ENCODE peak calls at places on chromosomes 16 and 17, in four cellular contexts. One of them, this sample, is unnamed.

GRCh38 chr16:74480150-74481029 is 59.1 kb upstream of the CLEC18B start:
- DNase-seq in HL-60: no peak
- DNase-seq in body of pancreas: peak; percentile 23
- DNase-seq in thyroid gland: peak; percentile 76
- DNase-seq in this sample: peak; percentile 56

GRCh38 chr17:3843935-3844516 is 2.0 kb downstream of the NCBP3 start:
- DNase-seq in thyroid gland: no peak
- DNase-seq in HL-60: no peak
- DNase-seq in body of pancreas: peak; percentile 58
- DNase-seq in this sample: no peak

GRCh38 chr16:71852146-71852545 is 6.4 kb downstream of the ATXN1L start:
- DNase-seq in thyroid gland: no peak
- DNase-seq in body of pancreas: no peak
- DNase-seq in HL-60: no peak
- DNase-seq in this sample: no peak

GRCh38 chr17:74981979-74982662 is 5.3 kb upstream of the CDR2L start:
- DNase-seq in thyroid gland: peak; percentile 83
- DNase-seq in body of pancreas: peak; percentile 83
- DNase-seq in HL-60: no peak
- DNase-seq in this sample: peak; percentile 81

GRCh38 chr17:70767102-70767701 is 597.9 kb downstream of the KCNJ2 start:
- DNase-seq in body of pancreas: no peak
- DNase-seq in HL-60: no peak
- DNase-seq in thyroid gland: no peak
- DNase-seq in this sample: no peak

GRCh38 chr17:79778504-79779087 is 648 bp downstream of the CBX2 start:
- DNase-seq in body of pancreas: no peak
- DNase-seq in thyroid gland: peak; percentile 34
- DNase-seq in HL-60: no peak
- DNase-seq in this sample: no peak

GRCh38 chr16:73020409-73020884 is 27.5 kb downstream of the ZFHX3 start:
- DNase-seq in thyroid gland: peak; percentile 93
- DNase-seq in body of pancreas: peak; percentile 97
- DNase-seq in HL-60: no peak
- DNase-seq in this sample: no peak

GRCh38 chr16:57042157-57043111 is 49.9 kb upstream of the CPNE2 start:
- DNase-seq in body of pancreas: no peak
- DNase-seq in HL-60: peak; percentile 88
- DNase-seq in thyroid gland: no peak
- DNase-seq in this sample: no peak

GRCh38 chr16:3007957-3008748 is 4.6 kb upstream of the CLDN9 start:
- DNase-seq in HL-60: peak; percentile 90
- DNase-seq in body of pancreas: peak; percentile 40
- DNase-seq in thyroid gland: no peak
- DNase-seq in this sample: no peak

GRCh38 chr17:30831663-30832437 is at the start of gene ATAD5:
- DNase-seq in thyroid gland: peak; percentile 93
- DNase-seq in HL-60: peak; percentile 79
- DNase-seq in body of pancreas: peak; percentile 89
- DNase-seq in this sample: peak; percentile 95

GRCh38 chr16:88561485-88562369 is 8.5 kb upstream of the ZC3H18 start:
- DNase-seq in thyroid gland: peak; percentile 42
- DNase-seq in HL-60: no peak
- DNase-seq in body of pancreas: peak; percentile 54
- DNase-seq in this sample: peak; percentile 57

GRCh38 chr16:2022723-2023097 is 3.1 kb downstream of the NPW start:
- DNase-seq in thyroid gland: peak; percentile 28
- DNase-seq in body of pancreas: peak; percentile 59
- DNase-seq in HL-60: no peak
- DNase-seq in this sample: peak; percentile 61

GRCh38 chr17:79974786-79975497 is 60.7 kb downstream of the TBC1D16 start:
- DNase-seq in body of pancreas: peak; percentile 65
- DNase-seq in thyroid gland: no peak
- DNase-seq in HL-60: no peak
- DNase-seq in this sample: no peak

GRCh38 chr17:2705263-2705662 is 6.3 kb downstream of the CLUH start:
- DNase-seq in body of pancreas: peak; percentile 20
- DNase-seq in thyroid gland: no peak
- DNase-seq in HL-60: no peak
- DNase-seq in this sample: no peak

GRCh38 chr16:73000020-73000906 is 47.7 kb downstream of the ZFHX3 start:
- DNase-seq in body of pancreas: peak; percentile 41
- DNase-seq in thyroid gland: peak; percentile 44
- DNase-seq in HL-60: no peak
- DNase-seq in this sample: peak; percentile 66

GRCh38 chr17:17079336-17079735 is 37.1 kb downstream of the MPRIP start:
- DNase-seq in thyroid gland: no peak
- DNase-seq in body of pancreas: no peak
- DNase-seq in HL-60: no peak
- DNase-seq in this sample: no peak
- H3K27ac ChIP-seq in thyroid gland: peak overlapping the region; percentile 57
- H3K27ac ChIP-seq in body of pancreas: peak overlapping the region; percentile 60
- H3K27ac ChIP-seq in HL-60: no peak overlapping the region
- H3K27ac ChIP-seq in this sample: peak overlapping the region; percentile 19

DNA sequence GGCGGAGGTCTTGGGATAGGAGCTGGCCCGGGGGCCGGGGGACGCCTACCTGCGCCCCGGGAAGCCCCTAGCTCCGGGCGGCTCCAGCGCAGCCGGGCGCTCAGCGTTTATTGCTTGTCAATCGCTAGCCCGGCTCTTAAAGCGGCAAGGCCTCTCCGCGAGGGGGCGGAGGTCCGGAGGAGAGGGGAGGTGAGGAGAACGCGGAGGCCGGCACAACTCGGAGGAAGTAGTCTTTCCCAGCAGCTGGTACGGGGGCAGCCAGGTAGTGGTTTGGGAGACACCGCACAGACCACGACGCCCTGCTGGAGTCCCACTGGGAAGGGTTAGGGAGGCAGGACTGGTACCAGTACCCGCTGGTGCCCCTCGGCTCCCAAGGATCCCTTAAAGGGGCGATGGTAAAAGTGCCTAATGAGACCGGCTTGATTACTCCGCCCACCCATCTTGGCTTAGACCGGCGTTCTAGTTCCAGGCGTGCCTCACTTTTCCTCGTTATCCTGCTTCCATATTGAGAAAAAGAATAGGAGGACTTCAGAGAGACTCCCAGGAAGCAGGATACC is at the start of gene MPP2:
- DNase-seq in HL-60: peak; percentile 24
- DNase-seq in thyroid gland: peak; percentile 75
- DNase-seq in body of pancreas: peak; percentile 69
- DNase-seq in this sample: peak; percentile 92
- TF ChIP-seq CTCF in HL-60: no peak
- TF ChIP-seq CTCF in thyroid gland: peak; percentile 21
- TF ChIP-seq CTCF in body of pancreas: peak; percentile 44
- TF ChIP-seq CTCF in this sample: no peak

DNA sequence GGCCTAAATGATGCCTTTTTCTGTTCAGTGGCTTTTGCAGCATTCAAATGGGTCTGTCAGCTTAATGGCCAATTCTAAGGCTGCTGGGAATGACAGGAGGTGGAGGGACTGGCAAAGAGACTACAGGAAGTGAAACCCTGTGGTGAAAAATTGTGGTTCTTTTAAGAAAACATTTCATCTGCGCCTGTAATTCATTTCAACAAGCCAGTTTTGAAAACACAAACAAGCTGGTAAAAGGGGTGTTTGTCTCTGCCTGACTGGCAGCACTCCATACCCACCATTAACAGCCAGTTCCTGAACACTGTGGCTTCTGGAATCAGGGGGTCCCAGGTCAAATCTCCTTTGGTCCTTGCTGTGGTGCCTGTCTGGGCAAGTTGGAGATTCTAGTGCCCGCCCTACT is 3.6 kb upstream of the KDM8 start:
- DNase-seq in body of pancreas: no peak
- DNase-seq in HL-60: peak; percentile 52
- DNase-seq in thyroid gland: no peak
- DNase-seq in this sample: no peak
- H3K27ac ChIP-seq in body of pancreas: no peak overlapping the region
- H3K27ac ChIP-seq in HL-60: peak overlapping the region; percentile 68
- H3K27ac ChIP-seq in thyroid gland: no peak overlapping the region
- H3K27ac ChIP-seq in this sample: no peak overlapping the region

GRCh38 chr16:28521436-28521835 is 14.8 kb upstream of the IL27 start:
- DNase-seq in thyroid gland: peak; percentile 66
- DNase-seq in HL-60: no peak
- DNase-seq in body of pancreas: no peak
- DNase-seq in this sample: no peak

GRCh38 chr16:28526201-28527099 is 12.3 kb downstream of the NUPR1 start:
- DNase-seq in thyroid gland: peak; percentile 60
- DNase-seq in HL-60: no peak
- DNase-seq in body of pancreas: peak; percentile 78
- DNase-seq in this sample: peak; percentile 48

GRCh38 chr16:28527985-28528384 is 10.8 kb downstream of the NUPR1 start:
- DNase-seq in HL-60: no peak
- DNase-seq in thyroid gland: no peak
- DNase-seq in body of pancreas: no peak
- DNase-seq in this sample: no peak

GRCh38 chr16:28522792-28523191 is 16.0 kb downstream of the NUPR1 start:
- DNase-seq in thyroid gland: no peak
- DNase-seq in HL-60: no peak
- DNase-seq in body of pancreas: no peak
- DNase-seq in this sample: no peak

GRCh38 chr16:28524544-28525179 is 14.1 kb downstream of the NUPR1 start:
- DNase-seq in HL-60: no peak
- DNase-seq in body of pancreas: no peak
- DNase-seq in thyroid gland: peak; percentile 38
- DNase-seq in this sample: no peak
- TF ChIP-seq CTCF in HL-60: no peak
- TF ChIP-seq CTCF in body of pancreas: peak; percentile 7
- TF ChIP-seq CTCF in thyroid gland: no peak
- TF ChIP-seq CTCF in this sample: no peak

DNA sequence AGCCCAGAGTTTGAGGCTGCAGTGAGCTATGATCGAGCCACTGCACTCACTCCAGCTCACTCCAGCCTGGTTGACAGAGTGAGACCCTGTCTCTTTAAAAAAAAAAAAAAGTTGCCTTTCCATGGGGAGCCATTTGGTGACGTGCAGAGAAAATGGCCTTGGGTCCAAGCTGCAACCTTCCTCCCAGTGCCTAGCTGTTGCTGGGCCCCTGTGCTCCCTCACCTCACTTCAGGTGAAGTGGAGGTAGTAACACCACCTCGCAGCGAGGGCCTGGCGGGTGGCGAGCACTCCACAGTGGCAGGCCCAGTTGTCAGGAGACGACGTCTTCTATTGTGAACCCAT is 17.4 kb downstream of the SYT17 start:
- DNase-seq in body of pancreas: no peak
- DNase-seq in thyroid gland: no peak
- DNase-seq in HL-60: no peak
- DNase-seq in this sample: no peak
- H3K27ac ChIP-seq in body of pancreas: no peak overlapping the region
- H3K27ac ChIP-seq in thyroid gland: no peak overlapping the region
- H3K27ac ChIP-seq in HL-60: no peak overlapping the region
- H3K27ac ChIP-seq in this sample: no peak overlapping the region

DNA sequence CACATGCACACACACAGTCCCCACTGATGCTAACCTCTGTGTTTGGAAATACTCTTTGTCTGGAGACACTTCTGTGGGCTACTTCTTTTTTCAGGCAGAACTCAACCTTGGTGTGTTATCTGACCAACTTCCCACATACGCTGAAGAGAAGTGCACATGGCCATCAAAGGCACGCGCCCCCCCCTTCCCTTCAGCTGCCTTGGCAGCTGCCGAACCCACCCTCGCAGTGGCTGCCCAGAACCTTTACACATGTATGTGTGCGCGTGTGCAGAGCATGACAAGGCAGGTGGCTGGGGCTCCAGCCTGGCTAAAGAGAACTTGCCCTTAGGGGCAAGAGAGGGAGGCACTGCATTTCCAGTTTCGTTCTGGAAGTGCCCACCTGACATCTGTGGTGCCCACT is 3.9 kb downstream of the RAPGEFL1 start:
- DNase-seq in body of pancreas: peak; percentile 17
- DNase-seq in HL-60: no peak
- DNase-seq in thyroid gland: no peak
- DNase-seq in this sample: no peak
- TF ChIP-seq CTCF in body of pancreas: no peak
- TF ChIP-seq CTCF in HL-60: no peak
- TF ChIP-seq CTCF in thyroid gland: no peak
- TF ChIP-seq CTCF in this sample: no peak

GRCh38 chr17:59004338-59005111 is 102.2 kb downstream of the TRIM37 start:
- DNase-seq in HL-60: peak; percentile 27
- DNase-seq in body of pancreas: peak; percentile 61
- DNase-seq in thyroid gland: peak; percentile 66
- DNase-seq in this sample: peak; percentile 83
- H3K27ac ChIP-seq in HL-60: peak overlapping the region; percentile 12
- H3K27ac ChIP-seq in body of pancreas: no peak overlapping the region
- H3K27ac ChIP-seq in thyroid gland: no peak overlapping the region
- H3K27ac ChIP-seq in this sample: no peak overlapping the region

DNA sequence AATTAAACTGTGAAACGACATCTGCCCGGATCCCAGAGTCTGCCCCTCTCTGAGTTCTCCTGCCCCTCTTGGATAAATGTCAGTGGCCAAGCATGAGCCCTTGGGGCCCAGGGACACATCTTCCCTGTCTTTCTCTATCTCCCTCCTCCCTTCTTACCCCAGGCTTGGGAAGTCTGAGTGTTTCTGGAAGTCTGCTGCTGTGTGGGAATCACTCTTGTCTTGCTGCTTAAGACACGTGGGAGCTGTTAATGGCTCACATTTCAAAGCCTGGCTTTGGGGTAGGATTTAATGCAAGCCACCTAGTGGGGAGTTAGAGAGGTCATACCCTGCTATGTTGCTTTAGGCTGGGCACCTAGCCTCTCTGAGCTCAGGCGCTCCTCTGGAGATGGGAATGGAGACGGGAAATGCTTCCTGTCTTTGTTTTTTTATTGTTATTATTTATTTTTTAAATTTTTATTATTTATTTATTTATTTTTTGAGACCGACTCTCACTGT is 218.5 kb upstream of the CIBAR2 start:
- DNase-seq in body of pancreas: peak; percentile 59
- DNase-seq in HL-60: peak; percentile 38
- DNase-seq in thyroid gland: no peak
- DNase-seq in this sample: peak; percentile 61
- TF ChIP-seq CTCF in body of pancreas: peak; percentile 78
- TF ChIP-seq CTCF in HL-60: peak; percentile 16
- TF ChIP-seq CTCF in thyroid gland: no peak
- TF ChIP-seq CTCF in this sample: peak; percentile 38